ENCODE peak calls at places on chromosomes 7 and 10, in seven cellular contexts. X is AG10803, S is PC-9, W is fibroblast of pulmonary artery, N is bronchial epithelial cell, L is sigmoid colon, C is Peyer's patch. E is an unnamed sample.

GRCh38 chr7:112202819-112203218 is 3.4 kb downstream of the DOCK4 start:
- DNase-seq in L (peak; percentile 72), C (peak; percentile 38), S (no peak), N (no peak), W (peak; percentile 50), X (no peak), E (peak; percentile 58)

GRCh38 chr10:98029149-98030092 is 1.0 kb downstream of the CRTAC1 start:
- DNase-seq in C (no peak), L (no peak), N (no peak), X (no peak), S (no peak), W (no peak), E (no peak)

GRCh38 chr10:35470535-35470934 is 134.2 kb downstream of the CCNY start:
- DNase-seq in S (no peak), X (peak; percentile 15), N (no peak), L (no peak), W (peak; percentile 53), C (no peak), E (peak; percentile 18)

GRCh38 chr10:13404305-13404759 is 56.2 kb upstream of the SEPHS1 start:
- DNase-seq in L (no peak), W (no peak), X (no peak), N (no peak), C (no peak), S (no peak), E (peak; percentile 88)

GRCh38 chr7:16034353-16034752 is 347.9 kb upstream of the MEOX2 start:
- DNase-seq in W (peak; percentile 9), X (no peak), N (peak; percentile 70), C (no peak), S (no peak), L (no peak), E (peak; percentile 2)

GRCh38 chr7:31782411-31782991 is 95.5 kb downstream of the PPP1R17 start:
- DNase-seq in N (peak; percentile 63), X (peak; percentile 68), W (peak; percentile 71), S (peak; percentile 40), C (no peak), L (no peak), E (peak; percentile 31)

GRCh38 chr7:142885311-142886230 is at the start of gene TRPV6:
- DNase-seq in W (no peak), C (no peak), S (peak; percentile 83), N (peak; percentile 55), L (no peak), X (no peak), E (no peak)

GRCh38 chr7:99258501-99258900 is 14.1 kb upstream of the MYH16 start:
- DNase-seq in C (no peak), L (no peak), S (no peak), X (peak; percentile 38), W (peak; percentile 24), N (peak; percentile 73), E (peak; percentile 9)

GRCh38 chr10:70558871-70559810 is 43.4 kb downstream of the PRF1 start:
- DNase-seq in N (peak; percentile 62), L (peak; percentile 76), C (peak; percentile 53), X (peak; percentile 22), W (peak; percentile 58), S (no peak), E (peak; percentile 60)

GRCh38 chr10:106189254-106189653 is 975.3 kb downstream of the SORCS1 start:
- DNase-seq in X (peak; percentile 32), W (peak; percentile 57), C (no peak), L (no peak), S (no peak), N (peak; percentile 51), E (peak; percentile 21)

GRCh38 chr10:132387723-132388210 is 9.2 kb upstream of the PWWP2B start:
- DNase-seq in N (no peak), L (peak; percentile 86), C (peak; percentile 80), S (no peak), W (peak; percentile 42), X (peak; percentile 56), E (peak; percentile 57)

GRCh38 chr7:29564455-29565185 is 985 bp downstream of the PRR15 start:
- DNase-seq in X (peak; percentile 45), L (peak; percentile 73), C (no peak), N (peak; percentile 73), S (peak; percentile 98), W (peak; percentile 80), E (peak; percentile 56)

GRCh38 chr7:150778738-150779301 is 21.3 kb downstream of the TMEM176B start:
- DNase-seq in N (peak; percentile 55), L (peak; percentile 90), C (peak; percentile 83), W (peak; percentile 73), S (peak; percentile 50), X (peak; percentile 67), E (peak; percentile 67)

GRCh38 chr10:62938672-62939071 is 122.5 kb upstream of the EGR2 start:
- DNase-seq in S (no peak), W (no peak), L (no peak), C (no peak), X (no peak), N (no peak), E (no peak)

GRCh38 chr10:68734349-68734748 is 13.3 kb downstream of the CCAR1 start:
- DNase-seq in L (no peak), W (no peak), N (no peak), X (no peak), S (no peak), C (no peak), E (no peak)

GRCh38 chr7:92811158-92811557 is 25.2 kb downstream of the CDK6 start:
- DNase-seq in L (no peak), C (no peak), N (no peak), S (no peak), W (no peak), X (no peak), E (no peak)

GRCh38 chr10:101123085-101123814 is 7.8 kb upstream of the TLX1 start:
- DNase-seq in W (no peak), L (no peak), S (no peak), X (no peak), C (no peak), N (no peak), E (no peak)

GRCh38 chr10:87059401-87059800 is 35.2 kb downstream of the GLUD1 start:
- DNase-seq in N (no peak), C (no peak), S (no peak), W (no peak), L (no peak), X (no peak), E (no peak)

GRCh38 chr7:6172331-6173295 is 99.8 kb downstream of the CYTH3 start:
- DNase-seq in X (peak; percentile 9), C (no peak), N (peak; percentile 18), L (no peak), W (no peak), S (peak; percentile 31), E (no peak)

GRCh38 chr10:71696635-71697326 is 22.8 kb downstream of the C10orf105 start:
- DNase-seq in N (peak; percentile 20), X (no peak), L (no peak), W (peak; percentile 26), S (no peak), C (peak; percentile 74), E (peak; percentile 16)

GRCh38 chr7:102044984-102045673 is 227.7 kb downstream of the CUX1 start:
- DNase-seq in L (peak; percentile 79), X (peak; percentile 96), S (no peak), W (peak; percentile 85), C (no peak), N (no peak), E (peak; percentile 95)

GRCh38 chr7:8295638-8296361 is 33.8 kb upstream of the ICA1 start:
- DNase-seq in C (no peak), X (peak; percentile 82), L (no peak), W (peak; percentile 84), S (peak; percentile 82), N (peak; percentile 84), E (peak; percentile 81)
- TF ChIP-seq CTCF in C (peak; percentile 94), X (peak; percentile 75), L (peak; percentile 59), W (peak; percentile 66), S (peak; percentile 93), N (peak; percentile 72), E (peak; percentile 64)

GRCh38 chr7:88306590-88307048 is at the start of gene STEAP4:
- DNase-seq in S (peak; percentile 89), X (peak; percentile 46), C (no peak), N (peak; percentile 86), L (peak; percentile 89), W (peak; percentile 84), E (peak; percentile 72)
- H3K4me3 ChIP-seq in S (peak within 1 kb of the TSS; percentile 58), X (no peak within 1 kb of the TSS), C (peak within 1 kb of the TSS; percentile 35), N (peak within 1 kb of the TSS; percentile 38), L (peak within 1 kb of the TSS; percentile 24), W (peak within 1 kb of the TSS; percentile 16), E (no peak within 1 kb of the TSS)

GRCh38 chr10:51815723-51816122 is 116.3 kb upstream of the CSTF2T start:
- DNase-seq in L (no peak), X (no peak), S (no peak), N (no peak), W (no peak), C (no peak), E (no peak)
- TF ChIP-seq CTCF in L (no peak), X (no peak), S (no peak), N (no peak), W (no peak), C (no peak), E (no peak)

GRCh38 chr10:22344204-22344603 is 1.1 kb upstream of the SPAG6 start:
- DNase-seq in W (no peak), L (no peak), C (no peak), S (no peak), X (no peak), N (no peak), E (no peak)

GRCh38 chr10:22346087-22346661 is 878 bp downstream of the SPAG6 start:
- DNase-seq in W (no peak), N (no peak), X (no peak), L (no peak), C (no peak), S (no peak), E (no peak)

GRCh38 chr10:22345301-22346086 is at the start of gene SPAG6:
- DNase-seq in N (no peak), L (peak; percentile 72), S (no peak), W (no peak), X (no peak), C (no peak), E (no peak)

GRCh38 chr10:22343761-22344160 is 1.5 kb upstream of the SPAG6 start:
- DNase-seq in W (no peak), S (no peak), X (no peak), N (no peak), C (no peak), L (no peak), E (no peak)

DNA sequence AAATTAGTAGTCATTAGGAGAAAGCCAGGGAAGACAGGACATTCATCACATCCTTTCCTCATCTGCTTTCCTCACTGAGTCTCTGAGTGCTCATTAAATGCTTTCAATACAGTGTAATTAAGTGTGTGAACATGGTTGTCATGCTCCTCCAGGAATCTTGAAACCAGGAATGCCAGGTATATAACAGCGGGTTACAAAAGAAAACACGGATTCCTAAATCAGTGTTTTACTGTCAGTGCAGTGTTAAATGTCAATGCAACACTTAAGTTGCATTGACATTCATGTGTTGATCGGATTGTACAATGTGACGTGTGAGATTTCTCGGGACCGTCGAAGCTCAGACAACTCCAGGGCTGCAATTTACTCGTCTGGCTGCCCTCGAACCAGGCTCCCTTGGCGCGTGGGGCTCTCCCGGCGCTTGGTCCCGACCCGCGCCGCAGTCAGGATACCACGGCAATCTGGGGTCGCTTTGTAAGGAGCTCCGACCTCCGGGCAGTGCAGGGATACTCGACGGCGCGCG is 455 bp upstream of the SPAG6 start:
- DNase-seq in N (no peak), S (no peak), L (no peak), X (no peak), W (no peak), C (no peak), E (no peak)
- H3K4me3 ChIP-seq in N (no peak overlapping the region), S (no peak overlapping the region), L (peak overlapping the region; percentile 27), X (no peak overlapping the region), W (no peak overlapping the region), C (peak overlapping the region; percentile 37), E (no peak overlapping the region)

E was measured in fibroblast of villous mesenchyme.